ENCODE peak calls at places on chromosomes 11 and 22, in four cellular contexts. I, N, Z and R are unnamed samples.

GRCh38 chr11:45852712-45853101 is 5.4 kb downstream of the CRY2 start:
- DNase-seq in N (no peak), Z (no peak), I (peak), R (peak)

GRCh38 chr11:61075891-61076290 is 26.4 kb upstream of the CD5 start:
- DNase-seq in I (no peak), Z (no peak), N (no peak), R (no peak)

GRCh38 chr11:28089378-28089777 is 18.6 kb downstream of the KIF18A start:
- DNase-seq in N (no peak), I (no peak), Z (no peak), R (no peak)

GRCh38 chr22:33717694-33718396 is 202.4 kb downstream of the LARGE1 start:
- DNase-seq in Z (no peak), N (no peak), I (peak), R (no peak)

GRCh38 chr22:21047730-21048129 is 2.0 kb downstream of the LRRC74B start:
- DNase-seq in Z (no peak), I (no peak), N (no peak), R (no peak)

GRCh38 chr11:130476200-130476921 is 27.9 kb downstream of the ADAMTS15 start:
- DNase-seq in I (peak), N (no peak), Z (no peak), R (peak)

GRCh38 chr11:126363706-126364245 is 8.3 kb downstream of the ST3GAL4 start:
- DNase-seq in I (no peak), N (no peak), Z (no peak), R (no peak)

GRCh38 chr11:33689089-33689488 is 11.5 kb downstream of the C11orf91 start:
- DNase-seq in N (no peak), I (no peak), Z (no peak), R (no peak)

GRCh38 chr11:110356769-110357671 is 60.6 kb upstream of the RDX start:
- DNase-seq in Z (no peak), I (no peak), N (peak), R (no peak)

GRCh38 chr22:39994566-39995345 is at the start of gene FAM83F:
- DNase-seq in Z (no peak), N (no peak), I (no peak), R (no peak)

GRCh38 chr11:19753451-19754041 is 40.9 kb downstream of the NAV2 start:
- DNase-seq in I (no peak), N (no peak), Z (no peak), R (no peak)

GRCh38 chr11:56932572-56933235 is 56.0 kb upstream of the OR5AK2 start:
- DNase-seq in I (no peak), N (peak), Z (no peak), R (no peak)

GRCh38 chr22:34129691-34130486 is 209.6 kb upstream of the LARGE1 start:
- DNase-seq in I (no peak), N (no peak), Z (no peak), R (no peak)

GRCh38 chr11:19918302-19919049 is 205.8 kb downstream of the NAV2 start:
- DNase-seq in N (no peak), Z (no peak), I (no peak), R (no peak)

GRCh38 chr11:9263840-9264380 is 1.2 kb downstream of the DENND5A start:
- DNase-seq in I (no peak), Z (no peak), N (peak), R (no peak)

GRCh38 chr11:92473736-92474135 is 249.1 kb downstream of the FAT3 start:
- DNase-seq in N (no peak), Z (no peak), I (no peak), R (no peak)

GRCh38 chr11:102197759-102198158 is 87.5 kb downstream of the YAP1 start:
- DNase-seq in Z (no peak), I (no peak), N (no peak), R (no peak)

GRCh38 chr11:133821776-133822175 is 23.5 kb downstream of the SPATA19 start:
- DNase-seq in N (peak), I (peak), Z (no peak), R (no peak)

DNA sequence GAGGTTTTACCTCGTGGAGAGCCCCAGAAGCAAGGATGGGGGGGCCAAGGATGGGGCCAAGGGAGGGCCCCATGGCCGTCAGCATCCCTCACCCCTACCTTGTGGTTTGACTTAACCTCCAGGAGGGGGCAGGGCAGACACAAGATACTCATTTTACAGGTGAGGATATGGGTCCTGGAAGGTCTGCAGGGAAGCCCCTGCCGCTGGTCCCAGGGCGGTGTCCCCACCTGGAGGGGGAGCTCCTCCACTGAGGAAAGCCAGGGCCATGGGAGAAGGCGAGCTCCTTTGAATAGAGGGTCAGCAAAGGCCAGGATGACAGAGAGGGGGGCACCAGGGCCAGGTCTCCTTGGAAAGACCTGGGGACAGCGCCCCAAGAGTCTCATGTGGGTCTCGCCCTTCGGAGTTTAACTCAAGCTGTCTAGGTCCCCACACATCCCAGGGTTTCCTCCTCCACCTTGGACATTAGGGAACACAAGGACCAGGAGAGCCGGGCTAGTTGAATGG is 5.9 kb upstream of the ADORA2A start:
- DNase-seq in I (no peak), Z (no peak), N (peak), R (no peak)
- TF ChIP-seq CTCF in I (peak), Z (peak), N (peak), R (no peak)

GRCh38 chr22:44026630-44027511 is 2.8 kb downstream of the PARVB start:
- DNase-seq in Z (peak), N (no peak), I (peak), R (peak)
- H3K4me3 ChIP-seq in Z (peak), N (no peak), I (peak), R (no peak)

GRCh38 chr11:13009476-13009920 is 382 bp downstream of the RASSF10 start:
- DNase-seq in N (no peak), I (no peak), Z (no peak), R (no peak)

GRCh38 chr11:13007702-13008435 is 1.2 kb upstream of the RASSF10 start:
- DNase-seq in Z (no peak), I (no peak), N (peak), R (no peak)

GRCh38 chr11:13008625-13009475 is at the start of gene RASSF10:
- DNase-seq in I (peak), Z (no peak), N (peak), R (peak)

GRCh38 chr11:13009921-13010736 is 1.0 kb downstream of the RASSF10 start:
- DNase-seq in Z (no peak), I (no peak), N (peak), R (no peak)

DNA sequence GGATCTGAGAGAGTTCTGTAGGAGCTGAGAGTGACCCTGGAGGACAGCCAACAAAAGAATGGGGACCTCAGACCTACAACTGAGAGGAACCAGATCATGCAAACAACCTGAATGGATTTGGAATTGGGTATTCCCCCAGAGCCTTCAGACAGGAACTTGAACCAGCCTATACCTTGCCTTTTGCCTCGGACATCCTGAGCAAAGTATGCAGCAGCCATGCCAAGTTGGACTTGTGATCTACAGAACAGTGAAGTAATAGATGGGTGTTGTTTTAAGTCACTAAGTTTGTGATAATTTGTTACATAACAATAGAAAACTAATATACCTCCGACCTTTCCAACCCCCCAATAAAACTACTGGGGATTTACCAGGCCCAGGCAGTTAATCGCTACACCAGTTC is 1.9 kb upstream of the RASSF10 start:
- DNase-seq in I (no peak), N (no peak), Z (no peak), R (no peak)
- TF ChIP-seq POLR2A in I (no peak), N (no peak), Z (no peak), R (no peak)

GRCh38 chr22:37253164-37253660 is 9.1 kb upstream of the RAC2 start:
- DNase-seq in I (no peak), N (no peak), Z (no peak), R (no peak)
- TF ChIP-seq CTCF in I (no peak), N (no peak), Z (no peak), R (no peak)

GRCh38 chr11:64396079-64396591 is 37.2 kb downstream of the RPS6KA4 start:
- DNase-seq in I (no peak), N (no peak), Z (no peak), R (no peak)
- H3K4me3 ChIP-seq in I (no peak), N (no peak), Z (no peak), R (no peak)

GRCh38 chr11:62855571-62856332 is 16.4 kb upstream of the WDR74 start:
- DNase-seq in I (peak), Z (peak), N (peak), R (peak)
- TF ChIP-seq POLR2A in I (peak), Z (peak), N (peak), R (no peak)

GRCh38 chr11:98711011-98711410 is 309.7 kb upstream of the CNTN5 start:
- DNase-seq in N (no peak), I (peak), Z (no peak), R (no peak)
- TF ChIP-seq CTCF in N (no peak), I (no peak), Z (no peak), R (no peak)